ENCODE peak calls at places on chromosomes 16 and 17, in eight cellular contexts. One of them, this sample, is unnamed.

GRCh38 chr17:66506641-66507040 is 204.2 kb downstream of the PRKCA start:
- DNase-seq in tibial artery: no peak
- DNase-seq in glutamatergic neuron: no peak
- DNase-seq in H1: no peak
- DNase-seq in body of pancreas: no peak
- DNase-seq in transverse colon: no peak
- DNase-seq in CD4-positive, alpha-beta T cell: no peak
- DNase-seq in HFF-Myc: no peak
- DNase-seq in this sample: no peak

GRCh38 chr17:42101513-42102292 is 3.4 kb upstream of the ZNF385C start:
- DNase-seq in tibial artery: peak; percentile 67
- DNase-seq in glutamatergic neuron: peak; percentile 89
- DNase-seq in H1: peak; percentile 73
- DNase-seq in body of pancreas: peak; percentile 83
- DNase-seq in transverse colon: peak; percentile 82
- DNase-seq in CD4-positive, alpha-beta T cell: peak; percentile 50
- DNase-seq in HFF-Myc: no peak
- DNase-seq in this sample: peak; percentile 94

GRCh38 chr17:72237223-72237622 is 116.4 kb downstream of the SOX9 start:
- DNase-seq in tibial artery: no peak
- DNase-seq in glutamatergic neuron: no peak
- DNase-seq in H1: no peak
- DNase-seq in body of pancreas: no peak
- DNase-seq in transverse colon: no peak
- DNase-seq in CD4-positive, alpha-beta T cell: no peak
- DNase-seq in HFF-Myc: no peak
- DNase-seq in this sample: no peak

GRCh38 chr16:68216240-68216639 is 19.7 kb downstream of the ESRP2 start:
- DNase-seq in tibial artery: no peak
- DNase-seq in glutamatergic neuron: no peak
- DNase-seq in H1: no peak
- DNase-seq in body of pancreas: no peak
- DNase-seq in transverse colon: no peak
- DNase-seq in CD4-positive, alpha-beta T cell: no peak
- DNase-seq in HFF-Myc: no peak
- DNase-seq in this sample: no peak

GRCh38 chr17:32319548-32319905 is 22.4 kb downstream of the C17orf75 start:
- DNase-seq in tibial artery: peak; percentile 63
- DNase-seq in glutamatergic neuron: peak; percentile 83
- DNase-seq in H1: peak; percentile 47
- DNase-seq in body of pancreas: peak; percentile 87
- DNase-seq in transverse colon: peak; percentile 83
- DNase-seq in CD4-positive, alpha-beta T cell: peak; percentile 69
- DNase-seq in HFF-Myc: peak; percentile 30
- DNase-seq in this sample: peak; percentile 86

GRCh38 chr17:66727634-66728570 is 107.0 kb upstream of the CACNG5 start:
- DNase-seq in tibial artery: peak; percentile 28
- DNase-seq in glutamatergic neuron: peak; percentile 87
- DNase-seq in H1: peak; percentile 31
- DNase-seq in body of pancreas: peak; percentile 79
- DNase-seq in transverse colon: peak; percentile 57
- DNase-seq in CD4-positive, alpha-beta T cell: peak; percentile 31
- DNase-seq in HFF-Myc: no peak
- DNase-seq in this sample: peak; percentile 60

GRCh38 chr16:87723224-87723619 is 42.6 kb downstream of the KLHDC4 start:
- DNase-seq in tibial artery: no peak
- DNase-seq in glutamatergic neuron: peak; percentile 78
- DNase-seq in H1: no peak
- DNase-seq in body of pancreas: peak; percentile 58
- DNase-seq in transverse colon: peak; percentile 34
- DNase-seq in CD4-positive, alpha-beta T cell: no peak
- DNase-seq in HFF-Myc: peak; percentile 24
- DNase-seq in this sample: no peak

GRCh38 chr17:77382966-77383612 is 242.3 kb downstream of the SEC14L1 start:
- DNase-seq in tibial artery: no peak
- DNase-seq in glutamatergic neuron: no peak
- DNase-seq in H1: no peak
- DNase-seq in body of pancreas: no peak
- DNase-seq in transverse colon: no peak
- DNase-seq in CD4-positive, alpha-beta T cell: no peak
- DNase-seq in HFF-Myc: no peak
- DNase-seq in this sample: no peak

GRCh38 chr17:5011928-5012327 is 14.2 kb downstream of the KIF1C start:
- DNase-seq in tibial artery: no peak
- DNase-seq in glutamatergic neuron: no peak
- DNase-seq in H1: no peak
- DNase-seq in body of pancreas: no peak
- DNase-seq in transverse colon: no peak
- DNase-seq in CD4-positive, alpha-beta T cell: no peak
- DNase-seq in HFF-Myc: no peak
- DNase-seq in this sample: no peak

GRCh38 chr16:23857256-23857891 is 21.6 kb downstream of the PRKCB start:
- DNase-seq in tibial artery: no peak
- DNase-seq in glutamatergic neuron: no peak
- DNase-seq in H1: no peak
- DNase-seq in body of pancreas: no peak
- DNase-seq in transverse colon: no peak
- DNase-seq in CD4-positive, alpha-beta T cell: no peak
- DNase-seq in HFF-Myc: no peak
- DNase-seq in this sample: no peak

GRCh38 chr17:58381124-58381838 is 29.3 kb upstream of the SUPT4H1 start:
- DNase-seq in tibial artery: no peak
- DNase-seq in glutamatergic neuron: no peak
- DNase-seq in H1: no peak
- DNase-seq in body of pancreas: peak; percentile 69
- DNase-seq in transverse colon: no peak
- DNase-seq in CD4-positive, alpha-beta T cell: no peak
- DNase-seq in HFF-Myc: no peak
- DNase-seq in this sample: peak; percentile 28

GRCh38 chr16:54287758-54288591 is 1.4 kb upstream of the IRX3 start:
- DNase-seq in tibial artery: no peak
- DNase-seq in glutamatergic neuron: peak; percentile 31
- DNase-seq in H1: no peak
- DNase-seq in body of pancreas: no peak
- DNase-seq in transverse colon: no peak
- DNase-seq in CD4-positive, alpha-beta T cell: no peak
- DNase-seq in HFF-Myc: no peak
- DNase-seq in this sample: no peak

GRCh38 chr16:89711601-89712475 is 8.9 kb downstream of the VPS9D1 start:
- DNase-seq in tibial artery: no peak
- DNase-seq in glutamatergic neuron: peak; percentile 70
- DNase-seq in H1: no peak
- DNase-seq in body of pancreas: peak; percentile 63
- DNase-seq in transverse colon: peak; percentile 74
- DNase-seq in CD4-positive, alpha-beta T cell: peak; percentile 70
- DNase-seq in HFF-Myc: no peak
- DNase-seq in this sample: peak; percentile 75

GRCh38 chr16:52713740-52714139 is 166.8 kb upstream of the TOX3 start:
- DNase-seq in tibial artery: no peak
- DNase-seq in glutamatergic neuron: no peak
- DNase-seq in H1: no peak
- DNase-seq in body of pancreas: no peak
- DNase-seq in transverse colon: no peak
- DNase-seq in CD4-positive, alpha-beta T cell: no peak
- DNase-seq in HFF-Myc: no peak
- DNase-seq in this sample: no peak

GRCh38 chr16:52705192-52705591 is 158.2 kb upstream of the TOX3 start:
- DNase-seq in tibial artery: no peak
- DNase-seq in glutamatergic neuron: no peak
- DNase-seq in H1: no peak
- DNase-seq in body of pancreas: no peak
- DNase-seq in transverse colon: no peak
- DNase-seq in CD4-positive, alpha-beta T cell: no peak
- DNase-seq in HFF-Myc: no peak
- DNase-seq in this sample: no peak

DNA sequence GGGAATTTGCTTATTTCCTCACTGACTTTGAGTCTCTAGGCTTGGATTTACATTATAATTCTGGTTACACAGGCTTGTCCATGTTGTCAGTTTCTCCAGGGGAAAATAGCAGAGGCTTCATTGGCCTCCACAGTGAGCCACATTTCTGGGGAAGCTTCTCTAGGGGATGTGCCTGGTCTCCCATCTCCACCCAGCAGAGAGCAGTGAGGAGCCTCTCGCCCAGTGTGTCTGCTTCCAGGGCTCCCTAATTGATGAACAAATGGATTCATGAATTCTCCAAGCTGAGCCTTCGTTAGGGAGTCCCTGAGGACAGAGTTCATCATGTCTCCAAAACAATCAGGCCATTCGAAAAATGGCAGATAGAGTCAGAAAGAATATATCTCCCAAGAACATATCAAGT is 162.3 kb upstream of the TOX3 start:
- DNase-seq in tibial artery: no peak
- DNase-seq in glutamatergic neuron: peak; percentile 43
- DNase-seq in H1: no peak
- DNase-seq in body of pancreas: no peak
- DNase-seq in transverse colon: no peak
- DNase-seq in CD4-positive, alpha-beta T cell: no peak
- DNase-seq in HFF-Myc: no peak
- DNase-seq in this sample: no peak
- TF ChIP-seq CTCF in tibial artery: no peak
- TF ChIP-seq CTCF in glutamatergic neuron: no peak
- TF ChIP-seq CTCF in H1: peak; percentile 29
- TF ChIP-seq CTCF in body of pancreas: no peak
- TF ChIP-seq CTCF in transverse colon: no peak
- TF ChIP-seq CTCF in CD4-positive, alpha-beta T cell: no peak
- TF ChIP-seq CTCF in HFF-Myc: no peak
- TF ChIP-seq CTCF in this sample: no peak

GRCh38 chr16:28975158-28975603 is 603 bp downstream of the SPNS1 start:
- DNase-seq in tibial artery: no peak
- DNase-seq in glutamatergic neuron: no peak
- DNase-seq in H1: no peak
- DNase-seq in body of pancreas: no peak
- DNase-seq in transverse colon: no peak
- DNase-seq in CD4-positive, alpha-beta T cell: no peak
- DNase-seq in HFF-Myc: no peak
- DNase-seq in this sample: no peak

GRCh38 chr16:28980929-28981328 is 3.9 kb upstream of the LAT start:
- DNase-seq in tibial artery: no peak
- DNase-seq in glutamatergic neuron: no peak
- DNase-seq in H1: no peak
- DNase-seq in body of pancreas: no peak
- DNase-seq in transverse colon: no peak
- DNase-seq in CD4-positive, alpha-beta T cell: no peak
- DNase-seq in HFF-Myc: no peak
- DNase-seq in this sample: no peak

GRCh38 chr16:28974437-28975157 is at the start of gene SPNS1:
- DNase-seq in tibial artery: peak; percentile 97
- DNase-seq in glutamatergic neuron: peak; percentile 97
- DNase-seq in H1: peak; percentile 93
- DNase-seq in body of pancreas: peak; percentile 99
- DNase-seq in transverse colon: peak; percentile 98
- DNase-seq in CD4-positive, alpha-beta T cell: peak; percentile 86
- DNase-seq in HFF-Myc: peak; percentile 84
- DNase-seq in this sample: peak; percentile 99

GRCh38 chr16:28981517-28981916 is 3.3 kb upstream of the LAT start:
- DNase-seq in tibial artery: no peak
- DNase-seq in glutamatergic neuron: peak; percentile 50
- DNase-seq in H1: no peak
- DNase-seq in body of pancreas: peak; percentile 16
- DNase-seq in transverse colon: no peak
- DNase-seq in CD4-positive, alpha-beta T cell: no peak
- DNase-seq in HFF-Myc: no peak
- DNase-seq in this sample: peak; percentile 34

GRCh38 chr16:28977703-28978641 is 3.4 kb downstream of the SPNS1 start:
- DNase-seq in tibial artery: no peak
- DNase-seq in glutamatergic neuron: no peak
- DNase-seq in H1: no peak
- DNase-seq in body of pancreas: peak; percentile 25
- DNase-seq in transverse colon: no peak
- DNase-seq in CD4-positive, alpha-beta T cell: no peak
- DNase-seq in HFF-Myc: no peak
- DNase-seq in this sample: peak; percentile 51
- TF ChIP-seq CTCF in tibial artery: no peak
- TF ChIP-seq CTCF in glutamatergic neuron: no peak
- TF ChIP-seq CTCF in H1: peak; percentile 87
- TF ChIP-seq CTCF in body of pancreas: no peak
- TF ChIP-seq CTCF in transverse colon: peak; percentile 53
- TF ChIP-seq CTCF in CD4-positive, alpha-beta T cell: peak; percentile 67
- TF ChIP-seq CTCF in HFF-Myc: peak; percentile 35
- TF ChIP-seq CTCF in this sample: peak; percentile 87

DNA sequence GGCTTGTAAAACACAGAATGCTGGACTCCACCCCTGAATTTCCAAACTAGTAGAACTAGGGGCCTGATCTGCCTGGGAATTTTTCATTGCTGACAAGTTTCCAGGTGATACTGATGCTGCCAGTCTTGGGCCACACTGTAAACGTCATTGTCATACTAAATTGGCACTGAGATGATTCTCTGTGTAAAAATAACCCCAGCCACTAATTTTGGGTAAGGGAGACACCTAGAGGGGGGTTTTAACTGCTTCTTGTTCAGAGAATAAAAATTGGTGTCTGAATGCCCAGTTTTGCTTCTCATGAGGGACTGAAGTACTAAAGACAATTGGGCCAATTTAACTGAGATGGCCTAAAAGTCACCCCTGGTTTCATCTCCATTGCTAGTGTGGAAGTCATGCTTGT is 5.0 kb upstream of the CDH13 start:
- DNase-seq in tibial artery: no peak
- DNase-seq in glutamatergic neuron: no peak
- DNase-seq in H1: no peak
- DNase-seq in body of pancreas: no peak
- DNase-seq in transverse colon: no peak
- DNase-seq in CD4-positive, alpha-beta T cell: no peak
- DNase-seq in HFF-Myc: no peak
- DNase-seq in this sample: no peak
- TF ChIP-seq CTCF in tibial artery: no peak
- TF ChIP-seq CTCF in glutamatergic neuron: no peak
- TF ChIP-seq CTCF in H1: peak; percentile 22
- TF ChIP-seq CTCF in body of pancreas: no peak
- TF ChIP-seq CTCF in transverse colon: no peak
- TF ChIP-seq CTCF in CD4-positive, alpha-beta T cell: no peak
- TF ChIP-seq CTCF in HFF-Myc: no peak
- TF ChIP-seq CTCF in this sample: no peak

GRCh38 chr16:28822520-28823290 is at the start of gene ATXN2L:
- DNase-seq in tibial artery: peak; percentile 90
- DNase-seq in glutamatergic neuron: peak; percentile 94
- DNase-seq in H1: peak; percentile 70
- DNase-seq in body of pancreas: peak; percentile 94
- DNase-seq in transverse colon: peak; percentile 95
- DNase-seq in CD4-positive, alpha-beta T cell: peak; percentile 90
- DNase-seq in HFF-Myc: peak; percentile 82
- DNase-seq in this sample: peak; percentile 95

GRCh38 chr16:28824548-28824973 is 1.8 kb downstream of the ATXN2L start:
- DNase-seq in tibial artery: no peak
- DNase-seq in glutamatergic neuron: no peak
- DNase-seq in H1: no peak
- DNase-seq in body of pancreas: no peak
- DNase-seq in transverse colon: no peak
- DNase-seq in CD4-positive, alpha-beta T cell: no peak
- DNase-seq in HFF-Myc: no peak
- DNase-seq in this sample: no peak

GRCh38 chr16:28821874-28822519 is 802 bp upstream of the ATXN2L start:
- DNase-seq in tibial artery: no peak
- DNase-seq in glutamatergic neuron: no peak
- DNase-seq in H1: no peak
- DNase-seq in body of pancreas: no peak
- DNase-seq in transverse colon: no peak
- DNase-seq in CD4-positive, alpha-beta T cell: no peak
- DNase-seq in HFF-Myc: no peak
- DNase-seq in this sample: no peak

GRCh38 chr16:28823291-28823718 is 506 bp downstream of the ATXN2L start:
- DNase-seq in tibial artery: no peak
- DNase-seq in glutamatergic neuron: peak; percentile 52
- DNase-seq in H1: no peak
- DNase-seq in body of pancreas: peak; percentile 15
- DNase-seq in transverse colon: no peak
- DNase-seq in CD4-positive, alpha-beta T cell: peak; percentile 22
- DNase-seq in HFF-Myc: no peak
- DNase-seq in this sample: no peak

GRCh38 chr16:28823719-28824547 is 1.1 kb downstream of the ATXN2L start:
- DNase-seq in tibial artery: peak; percentile 97
- DNase-seq in glutamatergic neuron: peak; percentile 99
- DNase-seq in H1: peak; percentile 92
- DNase-seq in body of pancreas: peak; percentile 96
- DNase-seq in transverse colon: peak; percentile 97
- DNase-seq in CD4-positive, alpha-beta T cell: peak; percentile 92
- DNase-seq in HFF-Myc: peak; percentile 85
- DNase-seq in this sample: peak; percentile 99
- TF ChIP-seq CTCF in tibial artery: peak; percentile 41
- TF ChIP-seq CTCF in glutamatergic neuron: peak; percentile 48
- TF ChIP-seq CTCF in H1: no peak
- TF ChIP-seq CTCF in body of pancreas: no peak
- TF ChIP-seq CTCF in transverse colon: peak; percentile 25
- TF ChIP-seq CTCF in CD4-positive, alpha-beta T cell: peak; percentile 13
- TF ChIP-seq CTCF in HFF-Myc: no peak
- TF ChIP-seq CTCF in this sample: peak; percentile 24